ENCODE peak calls at places on chromosomes 4 and X, in seven cellular contexts. One of them, this sample, is unnamed.

GRCh38 chrX:97026406-97026805 is 142.7 kb downstream of the RPA4 start:
- DNase-seq in activated T-cell treated with anti-CD3 and anti-CD28 coated beads for 24 hours: no peak
- DNase-seq in activated CD4-positive, alpha-beta T cell treated with anti-CD3 and anti-CD28 coated beads, Interleukin-2, amount 50 U/mL, for 1 hour: no peak
- DNase-seq in esophagus muscularis mucosa: no peak
- DNase-seq in CD4-positive, alpha-beta T cell: no peak
- DNase-seq in Ammon's horn: no peak
- DNase-seq in NCI-H1436: peak
- DNase-seq in this sample: no peak

GRCh38 chr4:152896819-152897218 is 39.3 kb upstream of the FHDC1 start:
- DNase-seq in activated T-cell treated with anti-CD3 and anti-CD28 coated beads for 24 hours: no peak
- DNase-seq in CD4-positive, alpha-beta T cell: no peak
- DNase-seq in Ammon's horn: no peak
- DNase-seq in esophagus muscularis mucosa: no peak
- DNase-seq in activated CD4-positive, alpha-beta T cell treated with anti-CD3 and anti-CD28 coated beads, Interleukin-2, amount 50 U/mL, for 1 hour: no peak
- DNase-seq in NCI-H1436: no peak
- DNase-seq in this sample: no peak

GRCh38 chr4:105455998-105456397 is 17.9 kb downstream of the PPA2 start:
- DNase-seq in Ammon's horn: no peak
- DNase-seq in activated T-cell treated with anti-CD3 and anti-CD28 coated beads for 24 hours: no peak
- DNase-seq in esophagus muscularis mucosa: no peak
- DNase-seq in CD4-positive, alpha-beta T cell: no peak
- DNase-seq in NCI-H1436: no peak
- DNase-seq in activated CD4-positive, alpha-beta T cell treated with anti-CD3 and anti-CD28 coated beads, Interleukin-2, amount 50 U/mL, for 1 hour: no peak
- DNase-seq in this sample: no peak

GRCh38 chrX:51496501-51497291 is at the start of gene NUDT11:
- DNase-seq in esophagus muscularis mucosa: no peak
- DNase-seq in activated T-cell treated with anti-CD3 and anti-CD28 coated beads for 24 hours: peak
- DNase-seq in Ammon's horn: peak
- DNase-seq in CD4-positive, alpha-beta T cell: peak
- DNase-seq in NCI-H1436: no peak
- DNase-seq in activated CD4-positive, alpha-beta T cell treated with anti-CD3 and anti-CD28 coated beads, Interleukin-2, amount 50 U/mL, for 1 hour: peak
- DNase-seq in this sample: peak

GRCh38 chrX:38831949-38832348 is 30.7 kb downstream of the MID1IP1 start:
- DNase-seq in activated CD4-positive, alpha-beta T cell treated with anti-CD3 and anti-CD28 coated beads, Interleukin-2, amount 50 U/mL, for 1 hour: no peak
- DNase-seq in NCI-H1436: no peak
- DNase-seq in Ammon's horn: no peak
- DNase-seq in esophagus muscularis mucosa: no peak
- DNase-seq in activated T-cell treated with anti-CD3 and anti-CD28 coated beads for 24 hours: no peak
- DNase-seq in CD4-positive, alpha-beta T cell: no peak
- DNase-seq in this sample: no peak

GRCh38 chrX:76454456-76454927 is 27.0 kb downstream of the MAGEE1 start:
- DNase-seq in activated CD4-positive, alpha-beta T cell treated with anti-CD3 and anti-CD28 coated beads, Interleukin-2, amount 50 U/mL, for 1 hour: no peak
- DNase-seq in activated T-cell treated with anti-CD3 and anti-CD28 coated beads for 24 hours: no peak
- DNase-seq in NCI-H1436: peak
- DNase-seq in esophagus muscularis mucosa: no peak
- DNase-seq in CD4-positive, alpha-beta T cell: no peak
- DNase-seq in Ammon's horn: peak
- DNase-seq in this sample: peak

GRCh38 chr4:148874331-148874730 is 432.1 kb upstream of the NR3C2 start:
- DNase-seq in NCI-H1436: no peak
- DNase-seq in esophagus muscularis mucosa: no peak
- DNase-seq in Ammon's horn: no peak
- DNase-seq in activated T-cell treated with anti-CD3 and anti-CD28 coated beads for 24 hours: no peak
- DNase-seq in activated CD4-positive, alpha-beta T cell treated with anti-CD3 and anti-CD28 coated beads, Interleukin-2, amount 50 U/mL, for 1 hour: no peak
- DNase-seq in CD4-positive, alpha-beta T cell: no peak
- DNase-seq in this sample: no peak

GRCh38 chr4:184803133-184803532 is 22.6 kb downstream of the ACSL1 start:
- DNase-seq in NCI-H1436: no peak
- DNase-seq in esophagus muscularis mucosa: no peak
- DNase-seq in CD4-positive, alpha-beta T cell: no peak
- DNase-seq in Ammon's horn: no peak
- DNase-seq in activated T-cell treated with anti-CD3 and anti-CD28 coated beads for 24 hours: no peak
- DNase-seq in activated CD4-positive, alpha-beta T cell treated with anti-CD3 and anti-CD28 coated beads, Interleukin-2, amount 50 U/mL, for 1 hour: no peak
- DNase-seq in this sample: no peak

GRCh38 chr4:8830611-8831200 is 40.9 kb downstream of the HMX1 start:
- DNase-seq in CD4-positive, alpha-beta T cell: no peak
- DNase-seq in NCI-H1436: no peak
- DNase-seq in activated CD4-positive, alpha-beta T cell treated with anti-CD3 and anti-CD28 coated beads, Interleukin-2, amount 50 U/mL, for 1 hour: no peak
- DNase-seq in Ammon's horn: no peak
- DNase-seq in esophagus muscularis mucosa: no peak
- DNase-seq in activated T-cell treated with anti-CD3 and anti-CD28 coated beads for 24 hours: no peak
- DNase-seq in this sample: no peak

GRCh38 chr4:77437079-77437478 is 168.5 kb upstream of the CXCL13 start:
- DNase-seq in NCI-H1436: no peak
- DNase-seq in esophagus muscularis mucosa: no peak
- DNase-seq in Ammon's horn: no peak
- DNase-seq in activated T-cell treated with anti-CD3 and anti-CD28 coated beads for 24 hours: no peak
- DNase-seq in activated CD4-positive, alpha-beta T cell treated with anti-CD3 and anti-CD28 coated beads, Interleukin-2, amount 50 U/mL, for 1 hour: no peak
- DNase-seq in CD4-positive, alpha-beta T cell: no peak
- DNase-seq in this sample: no peak

GRCh38 chr4:151801547-151802516 is 41.0 kb upstream of the GATB start:
- DNase-seq in Ammon's horn: peak
- DNase-seq in activated T-cell treated with anti-CD3 and anti-CD28 coated beads for 24 hours: peak
- DNase-seq in CD4-positive, alpha-beta T cell: peak
- DNase-seq in NCI-H1436: peak
- DNase-seq in activated CD4-positive, alpha-beta T cell treated with anti-CD3 and anti-CD28 coated beads, Interleukin-2, amount 50 U/mL, for 1 hour: peak
- DNase-seq in esophagus muscularis mucosa: no peak
- DNase-seq in this sample: peak

GRCh38 chr4:176927664-176928063 is 134.9 kb upstream of the VEGFC start:
- DNase-seq in activated CD4-positive, alpha-beta T cell treated with anti-CD3 and anti-CD28 coated beads, Interleukin-2, amount 50 U/mL, for 1 hour: no peak
- DNase-seq in esophagus muscularis mucosa: no peak
- DNase-seq in CD4-positive, alpha-beta T cell: no peak
- DNase-seq in NCI-H1436: no peak
- DNase-seq in Ammon's horn: no peak
- DNase-seq in activated T-cell treated with anti-CD3 and anti-CD28 coated beads for 24 hours: no peak
- DNase-seq in this sample: no peak

GRCh38 chr4:101103381-101104142 is 243.8 kb downstream of the PPP3CA start:
- DNase-seq in activated CD4-positive, alpha-beta T cell treated with anti-CD3 and anti-CD28 coated beads, Interleukin-2, amount 50 U/mL, for 1 hour: no peak
- DNase-seq in NCI-H1436: no peak
- DNase-seq in activated T-cell treated with anti-CD3 and anti-CD28 coated beads for 24 hours: no peak
- DNase-seq in CD4-positive, alpha-beta T cell: no peak
- DNase-seq in Ammon's horn: peak
- DNase-seq in esophagus muscularis mucosa: no peak
- DNase-seq in this sample: no peak

GRCh38 chr4:82948647-82949204 is 48.2 kb downstream of the THAP9 start:
- DNase-seq in esophagus muscularis mucosa: no peak
- DNase-seq in activated T-cell treated with anti-CD3 and anti-CD28 coated beads for 24 hours: no peak
- DNase-seq in CD4-positive, alpha-beta T cell: no peak
- DNase-seq in Ammon's horn: no peak
- DNase-seq in activated CD4-positive, alpha-beta T cell treated with anti-CD3 and anti-CD28 coated beads, Interleukin-2, amount 50 U/mL, for 1 hour: no peak
- DNase-seq in NCI-H1436: no peak
- DNase-seq in this sample: no peak

GRCh38 chrX:44020693-44021092 is 47.5 kb upstream of the NDP start:
- DNase-seq in NCI-H1436: no peak
- DNase-seq in Ammon's horn: peak
- DNase-seq in CD4-positive, alpha-beta T cell: no peak
- DNase-seq in esophagus muscularis mucosa: no peak
- DNase-seq in activated CD4-positive, alpha-beta T cell treated with anti-CD3 and anti-CD28 coated beads, Interleukin-2, amount 50 U/mL, for 1 hour: no peak
- DNase-seq in activated T-cell treated with anti-CD3 and anti-CD28 coated beads for 24 hours: no peak
- DNase-seq in this sample: no peak

GRCh38 chrX:21972721-21973120 is 32.2 kb downstream of the SMS start:
- DNase-seq in CD4-positive, alpha-beta T cell: peak
- DNase-seq in activated CD4-positive, alpha-beta T cell treated with anti-CD3 and anti-CD28 coated beads, Interleukin-2, amount 50 U/mL, for 1 hour: peak
- DNase-seq in NCI-H1436: no peak
- DNase-seq in activated T-cell treated with anti-CD3 and anti-CD28 coated beads for 24 hours: no peak
- DNase-seq in esophagus muscularis mucosa: no peak
- DNase-seq in Ammon's horn: no peak
- DNase-seq in this sample: no peak

GRCh38 chr4:61462451-61463326 is 262.6 kb downstream of the ADGRL3 start:
- DNase-seq in activated CD4-positive, alpha-beta T cell treated with anti-CD3 and anti-CD28 coated beads, Interleukin-2, amount 50 U/mL, for 1 hour: no peak
- DNase-seq in NCI-H1436: no peak
- DNase-seq in CD4-positive, alpha-beta T cell: no peak
- DNase-seq in activated T-cell treated with anti-CD3 and anti-CD28 coated beads for 24 hours: no peak
- DNase-seq in Ammon's horn: no peak
- DNase-seq in esophagus muscularis mucosa: no peak
- DNase-seq in this sample: no peak

GRCh38 chr4:175927121-175927520 is 115.1 kb upstream of the GPM6A start:
- DNase-seq in NCI-H1436: no peak
- DNase-seq in activated T-cell treated with anti-CD3 and anti-CD28 coated beads for 24 hours: no peak
- DNase-seq in activated CD4-positive, alpha-beta T cell treated with anti-CD3 and anti-CD28 coated beads, Interleukin-2, amount 50 U/mL, for 1 hour: no peak
- DNase-seq in Ammon's horn: no peak
- DNase-seq in esophagus muscularis mucosa: no peak
- DNase-seq in CD4-positive, alpha-beta T cell: no peak
- DNase-seq in this sample: no peak

GRCh38 chrX:47191331-47191730 is 2.3 kb upstream of the UBA1 start:
- DNase-seq in activated CD4-positive, alpha-beta T cell treated with anti-CD3 and anti-CD28 coated beads, Interleukin-2, amount 50 U/mL, for 1 hour: peak
- DNase-seq in NCI-H1436: peak
- DNase-seq in Ammon's horn: no peak
- DNase-seq in activated T-cell treated with anti-CD3 and anti-CD28 coated beads for 24 hours: peak
- DNase-seq in esophagus muscularis mucosa: no peak
- DNase-seq in CD4-positive, alpha-beta T cell: peak
- DNase-seq in this sample: peak

GRCh38 chrX:42495139-42495538 is 282.8 kb downstream of the PPP1R2C start:
- DNase-seq in Ammon's horn: no peak
- DNase-seq in activated T-cell treated with anti-CD3 and anti-CD28 coated beads for 24 hours: no peak
- DNase-seq in activated CD4-positive, alpha-beta T cell treated with anti-CD3 and anti-CD28 coated beads, Interleukin-2, amount 50 U/mL, for 1 hour: no peak
- DNase-seq in NCI-H1436: peak
- DNase-seq in esophagus muscularis mucosa: no peak
- DNase-seq in CD4-positive, alpha-beta T cell: no peak
- DNase-seq in this sample: no peak

GRCh38 chrX:150365051-150365952 is 2.2 kb downstream of the MAMLD1 start:
- DNase-seq in activated T-cell treated with anti-CD3 and anti-CD28 coated beads for 24 hours: no peak
- DNase-seq in NCI-H1436: peak
- DNase-seq in esophagus muscularis mucosa: no peak
- DNase-seq in CD4-positive, alpha-beta T cell: peak
- DNase-seq in activated CD4-positive, alpha-beta T cell treated with anti-CD3 and anti-CD28 coated beads, Interleukin-2, amount 50 U/mL, for 1 hour: peak
- DNase-seq in Ammon's horn: peak
- DNase-seq in this sample: peak

GRCh38 chr4:117965608-117966007 is 68.7 kb upstream of the NDST3 start:
- DNase-seq in NCI-H1436: no peak
- DNase-seq in activated T-cell treated with anti-CD3 and anti-CD28 coated beads for 24 hours: no peak
- DNase-seq in CD4-positive, alpha-beta T cell: no peak
- DNase-seq in activated CD4-positive, alpha-beta T cell treated with anti-CD3 and anti-CD28 coated beads, Interleukin-2, amount 50 U/mL, for 1 hour: no peak
- DNase-seq in esophagus muscularis mucosa: no peak
- DNase-seq in Ammon's horn: peak
- DNase-seq in this sample: no peak

This sample was measured in stimulated activated naive B cell treated with anti-CD40 and anti-IgM and Interleukin-4, amounts not matched to agents 10 μg/mL and 1 μg/mL and 100 μg/mL, for 72 hours.